ENCODE peak calls at places on chromosome 11, in seven cellular contexts. T is GM03348; X is stimulated activated CD4-positive, alpha-beta T cell treated with anti-CD3 and anti-CD28 coated beads, Interleukin-1b, Interleukin-23, amount 100 ng/mL, for 1 hour; S is KG1; A is IMR-90; L is psoas muscle; N is AG10803. Z is an unnamed sample.

GRCh38 chr11:32333335-32333991 is 101.9 kb downstream of the WT1 start:
- DNase-seq in T (peak; percentile 84), X (no peak), S (no peak), A (peak; percentile 24), L (peak; percentile 37), N (peak; percentile 64), Z (no peak)

GRCh38 chr11:17354070-17354924 is 2.7 kb downstream of the NCR3LG1 start:
- DNase-seq in T (peak; percentile 80), X (no peak), S (peak; percentile 42), A (peak; percentile 79), L (no peak), N (peak; percentile 68), Z (peak; percentile 55)

GRCh38 chr11:65428578-65429068 is 6.0 kb downstream of the NEAT1 start:
- DNase-seq in T (no peak), X (no peak), S (no peak), A (no peak), L (peak; percentile 36), N (no peak), Z (no peak)

GRCh38 chr11:130211781-130212401 is 52.3 kb downstream of the ST14 start:
- DNase-seq in T (peak; percentile 5), X (no peak), S (no peak), A (no peak), L (no peak), N (no peak), Z (no peak)

GRCh38 chr11:35511666-35512065 is 13.8 kb downstream of the PAMR1 start:
- DNase-seq in T (peak; percentile 85), X (no peak), S (no peak), A (peak; percentile 91), L (no peak), N (peak; percentile 91), Z (no peak)

GRCh38 chr11:46674463-46675287 is 25.7 kb downstream of the ARHGAP1 start:
- DNase-seq in T (peak; percentile 37), X (no peak), S (no peak), A (peak; percentile 18), L (peak; percentile 49), N (no peak), Z (no peak)

GRCh38 chr11:66727282-66727882 is 1.6 kb downstream of the SPTBN2 start:
- DNase-seq in T (peak; percentile 59), X (no peak), S (no peak), A (peak; percentile 11), L (peak; percentile 39), N (no peak), Z (peak; percentile 43)

GRCh38 chr11:118659956-118660645 is 19.3 kb downstream of the TREH start:
- DNase-seq in T (no peak), X (no peak), S (no peak), A (no peak), L (no peak), N (no peak), Z (no peak)

GRCh38 chr11:75719089-75719638 is 1.5 kb downstream of the MOGAT2 start:
- DNase-seq in T (no peak), X (no peak), S (no peak), A (peak; percentile 7), L (no peak), N (no peak), Z (no peak)

Z was measured in CMK.